ENCODE peak calls at places on chromosomes 1 and 21, in ten cellular contexts. O, T, B, Z, K, H, R, F, Y and J are unnamed samples.

GRCh38 chr21:39686636-39687035 is 58.3 kb upstream of the IGSF5 start:
- DNase-seq in K (no peak), R (no peak), Y (no peak), B (no peak), F (peak; percentile 71), T (no peak), O (no peak), H (no peak), Z (no peak), J (no peak)

GRCh38 chr1:58890091-58890490 is 106.2 kb upstream of the JUN start:
- DNase-seq in Z (no peak), K (no peak), R (no peak), F (no peak), T (no peak), H (no peak), O (no peak), B (no peak), Y (no peak), J (no peak)

GRCh38 chr1:216902669-216903388 is 179.6 kb upstream of the ESRRG start:
- DNase-seq in F (no peak), O (no peak), Y (no peak), Z (peak; percentile 55), B (peak; percentile 64), R (no peak), T (no peak), H (no peak), K (peak; percentile 94), J (no peak)

GRCh38 chr1:221611930-221612777 is 129.7 kb downstream of the DUSP10 start:
- DNase-seq in H (peak; percentile 15), T (no peak), R (peak; percentile 82), F (peak; percentile 25), O (peak; percentile 86), K (peak; percentile 20), Y (peak; percentile 30), B (no peak), Z (no peak), J (no peak)

GRCh38 chr1:116453906-116454305 is 80.9 kb downstream of the ATP1A1 start:
- DNase-seq in R (no peak), Z (no peak), O (no peak), T (no peak), F (no peak), H (no peak), Y (no peak), K (no peak), B (no peak), J (no peak)

GRCh38 chr1:198947456-198947855 is 308.6 kb downstream of the PTPRC start:
- DNase-seq in F (no peak), H (no peak), R (no peak), K (no peak), Y (no peak), Z (no peak), O (no peak), B (no peak), T (no peak), J (no peak)

GRCh38 chr1:230849451-230850194 is 18.7 kb downstream of the C1orf198 start:
- DNase-seq in H (no peak), B (no peak), K (peak; percentile 68), Z (no peak), R (no peak), F (no peak), O (peak; percentile 84), Y (peak; percentile 43), T (no peak), J (no peak)

GRCh38 chr1:90198616-90199015 is 203.7 kb downstream of the ZNF326 start:
- DNase-seq in K (no peak), R (no peak), T (no peak), H (no peak), F (no peak), B (no peak), Y (no peak), Z (no peak), O (no peak), J (no peak)

GRCh38 chr1:160128636-160129035 is 13.1 kb downstream of the ATP1A2 start:
- DNase-seq in B (no peak), H (no peak), Y (no peak), O (peak; percentile 34), R (no peak), F (no peak), K (no peak), T (no peak), Z (no peak), J (peak; percentile 33)

GRCh38 chr1:160129046-160129445 is 13.5 kb downstream of the ATP1A2 start:
- DNase-seq in O (peak; percentile 33), Z (no peak), R (no peak), K (no peak), T (no peak), B (no peak), F (no peak), H (no peak), Y (no peak), J (peak; percentile 31)

GRCh38 chr1:160129558-160129957 is 14.0 kb downstream of the ATP1A2 start:
- DNase-seq in B (no peak), K (no peak), H (no peak), R (no peak), Z (no peak), F (no peak), O (peak; percentile 39), T (no peak), Y (no peak), J (peak; percentile 11)

GRCh38 chr1:160127381-160127780 is 11.8 kb downstream of the ATP1A2 start:
- DNase-seq in R (no peak), T (no peak), Z (no peak), B (no peak), F (no peak), Y (no peak), O (no peak), H (no peak), K (no peak), J (peak; percentile 35)

DNA sequence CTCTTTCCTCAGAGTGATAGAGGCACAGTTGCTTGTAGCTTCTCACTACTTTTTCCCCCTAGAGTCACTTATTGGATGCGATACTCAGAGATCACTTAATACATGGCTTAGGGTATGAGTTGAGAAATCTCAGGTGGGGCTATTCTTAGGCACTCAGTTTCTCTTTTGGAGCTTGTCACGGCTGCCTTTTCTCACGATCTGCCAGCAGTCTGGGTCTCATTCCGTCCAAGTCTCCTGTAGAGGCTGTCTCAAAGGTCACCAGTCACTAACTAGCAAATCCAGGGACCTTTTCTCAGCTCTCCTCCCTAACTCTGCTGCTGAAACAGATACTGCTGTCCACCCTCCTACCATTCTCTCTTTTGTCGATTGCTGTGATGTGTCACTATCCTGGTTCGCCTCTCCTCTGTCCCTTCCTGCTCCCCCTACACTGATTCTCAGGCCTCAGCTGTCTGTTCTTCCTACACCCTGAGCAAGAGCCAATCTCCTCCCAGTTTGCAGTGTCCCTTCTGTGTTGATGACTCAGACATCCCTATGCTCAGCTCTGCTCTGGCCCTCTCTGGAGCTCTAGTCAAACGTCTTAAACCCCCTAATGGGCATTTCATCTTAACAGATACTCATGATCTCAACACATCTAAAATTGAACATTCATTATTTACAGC is 12.4 kb downstream of the ATP1A2 start:
- DNase-seq in Z (peak; percentile 12), H (no peak), R (no peak), O (no peak), K (no peak), T (no peak), Y (no peak), B (no peak), F (no peak), J (peak; percentile 7)
- TF ChIP-seq POLR2A in Z (no peak), H (no peak), R (no peak), O (no peak), K (no peak), T (no peak), Y (no peak), B (no peak), F (no peak), J (no peak)

DNA sequence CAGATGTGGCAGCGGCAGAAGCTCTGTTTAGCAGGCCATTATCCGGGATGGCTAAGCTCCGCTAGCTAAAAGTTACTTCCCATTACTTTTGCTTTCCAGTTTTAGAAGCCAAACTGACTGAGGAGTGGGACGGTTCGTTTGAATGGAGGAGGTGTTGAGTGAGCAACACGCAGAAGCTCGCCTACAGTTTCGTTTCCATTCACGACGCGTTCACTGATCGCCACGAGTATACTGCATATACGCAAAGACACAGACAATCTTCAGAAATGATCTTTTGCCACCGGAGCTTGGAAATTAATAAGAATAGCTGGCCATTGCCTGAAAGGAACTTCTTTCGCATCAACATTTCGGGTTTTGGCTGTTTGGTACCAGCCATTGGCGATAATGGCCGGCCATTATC is 14.6 kb downstream of the SON start:
- DNase-seq in Z (no peak), K (no peak), H (no peak), B (no peak), T (no peak), O (no peak), F (no peak), R (no peak), Y (no peak), J (no peak)
- TF ChIP-seq POLR2AphosphoS5 in Z (no peak), K (no peak), H (no peak), B (no peak), T (no peak), O (no peak), F (no peak), R (no peak), Y (no peak), J (no peak)

GRCh38 chr1:9057851-9058250 is 11.6 kb downstream of the SLC2A5 start:
- DNase-seq in H (no peak), T (no peak), O (no peak), Y (no peak), F (no peak), Z (no peak), B (no peak), R (no peak), K (no peak), J (peak; percentile 59)

GRCh38 chr1:9061252-9061948 is 8.0 kb downstream of the SLC2A5 start:
- DNase-seq in F (no peak), R (no peak), B (no peak), H (no peak), O (no peak), K (no peak), Y (peak; percentile 68), T (no peak), Z (no peak), J (peak; percentile 50)

GRCh38 chr1:9059944-9060744 is 9.3 kb downstream of the SLC2A5 start:
- DNase-seq in Y (no peak), Z (no peak), O (no peak), K (no peak), F (no peak), B (no peak), T (no peak), R (no peak), H (no peak), J (no peak)

GRCh38 chr1:9061949-9062555 is 7.4 kb downstream of the SLC2A5 start:
- DNase-seq in B (no peak), T (no peak), H (no peak), Y (no peak), O (no peak), Z (no peak), F (no peak), K (no peak), R (no peak), J (no peak)

GRCh38 chr1:9058465-9058864 is 11.0 kb downstream of the SLC2A5 start:
- DNase-seq in Z (peak; percentile 32), F (no peak), Y (no peak), B (no peak), H (no peak), O (no peak), K (no peak), R (no peak), T (no peak), J (peak; percentile 12)
- TF ChIP-seq CTCF in Z (peak; percentile 52), F (no peak), Y (no peak), B (no peak), H (no peak), O (peak; percentile 14), K (no peak), R (no peak), T (no peak), J (no peak)

DNA sequence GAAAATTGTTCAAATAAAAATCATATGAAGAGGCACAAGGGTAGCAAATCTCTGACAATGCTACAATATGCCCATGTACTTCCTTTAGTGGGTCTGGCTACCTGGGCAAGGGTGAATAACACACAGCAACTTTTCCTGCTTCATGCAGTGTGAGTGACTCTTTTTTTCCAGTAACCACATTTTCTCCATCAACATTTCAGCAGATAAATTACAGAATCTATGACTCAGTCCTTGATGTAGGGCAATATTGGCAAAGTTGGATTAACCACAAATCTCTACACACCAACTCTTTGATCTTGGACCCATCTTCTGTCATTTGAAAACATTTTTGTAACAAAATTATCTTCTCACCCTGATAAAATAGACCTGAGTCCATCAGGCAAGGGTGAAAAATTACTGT is 31.7 kb downstream of the ERICH3 start:
- DNase-seq in B (no peak), Y (no peak), O (no peak), F (no peak), Z (no peak), K (no peak), R (no peak), T (no peak), H (no peak), J (no peak)
- TF ChIP-seq POLR2A in B (no peak), Y (no peak), O (no peak), F (no peak), Z (no peak), K (no peak), R (no peak), T (no peak), H (no peak), J (no peak)